ENCODE peak calls at places on chromosomes 4 and X, in six cellular contexts. B, V, P, T, Q and F are unnamed samples.
A peak's percentile ranks its signal among the peaks of the same experiment; 100 is the strongest.

GRCh38 chrX:48468693-48469691 is 1.1 kb downstream of the SLC38A5 start:
- DNase-seq in B (no peak), V (peak; percentile 41), P (no peak), T (peak; percentile 54), Q (no peak), F (peak; percentile 15)

GRCh38 chr4:34148322-34148908 is 2095.9 kb downstream of the ARAP2 start:
- DNase-seq in B (no peak), V (no peak), P (no peak), T (no peak), Q (no peak), F (no peak)

GRCh38 chr4:15756361-15756861 is 21.7 kb upstream of the CD38 start:
- DNase-seq in B (no peak), V (no peak), P (no peak), T (peak; percentile 75), Q (no peak), F (no peak)

GRCh38 chrX:154378059-154378798 is 866 bp upstream of the EMD start:
- DNase-seq in B (peak; percentile 49), V (no peak), P (peak; percentile 32), T (peak; percentile 44), Q (no peak), F (no peak)

GRCh38 chr4:93031431-93032098 is 727.8 kb downstream of the GRID2 start:
- DNase-seq in B (no peak), V (no peak), P (no peak), T (no peak), Q (no peak), F (no peak)

GRCh38 chr4:117417856-117418255 is 332.5 kb upstream of the TRAM1L1 start:
- DNase-seq in B (peak; percentile 59), V (no peak), P (no peak), T (no peak), Q (no peak), F (no peak)

GRCh38 chr4:5941601-5942000 is 48.7 kb upstream of the CRMP1 start:
- DNase-seq in B (no peak), V (no peak), P (no peak), T (no peak), Q (no peak), F (no peak)

GRCh38 chrX:70096052-70096451 is 33.8 kb downstream of the OTUD6A start:
- DNase-seq in B (no peak), V (peak; percentile 53), P (no peak), T (no peak), Q (no peak), F (no peak)

GRCh38 chr4:123505457-123506310 is 109.1 kb downstream of the SPRY1 start:
- DNase-seq in B (peak; percentile 48), V (peak; percentile 97), P (peak; percentile 71), T (peak; percentile 18), Q (peak; percentile 43), F (no peak)

GRCh38 chrX:38313190-38313589 is 14.1 kb downstream of the RPGR start:
- DNase-seq in B (no peak), V (no peak), P (no peak), T (no peak), Q (no peak), F (no peak)

GRCh38 chr4:2266181-2266580 is 4.3 kb upstream of the MXD4 start:
- DNase-seq in B (no peak), V (no peak), P (no peak), T (no peak), Q (peak; percentile 14), F (no peak)

GRCh38 chrX:120299928-120300327 is 11.3 kb downstream of the TMEM255A start:
- DNase-seq in B (peak; percentile 3), V (peak; percentile 71), P (no peak), T (no peak), Q (no peak), F (no peak)

GRCh38 chr4:2793578-2793919 is 664 bp downstream of the SH3BP2 start:
- DNase-seq in B (peak; percentile 56), V (peak; percentile 44), P (no peak), T (peak; percentile 54), Q (no peak), F (no peak)

GRCh38 chr4:5979981-5980380 is 38.2 kb downstream of the C4orf50 start:
- DNase-seq in B (peak; percentile 33), V (peak; percentile 81), P (peak; percentile 39), T (no peak), Q (no peak), F (no peak)

GRCh38 chr4:95124906-95125504 is 367.2 kb downstream of the BMPR1B start:
- DNase-seq in B (peak; percentile 61), V (peak; percentile 81), P (no peak), T (no peak), Q (no peak), F (peak; percentile 45)